ENCODE peak calls at places on chromosomes 13 and 19, in eight cellular contexts. O is IMR-90; X is HEK293T; Z is foreskin fibroblast; Q is activated CD8-positive, alpha-beta memory T cell treated with anti-CD3 and anti-CD28 coated beads for 1 hour; F is mesothelial cell of epicardium; P is Calu3; M is RCC 7860. A is an unnamed sample.

GRCh38 chr13:75635621-75636338 is at the start of gene LMO7:
- DNase-seq in O (peak), Q (peak), P (peak), X (peak), Z (peak), F (peak), M (peak), A (peak)

GRCh38 chr19:29393915-29394460 is 131.8 kb upstream of the VSTM2B start:
- DNase-seq in M (no peak), X (no peak), O (no peak), Q (no peak), F (no peak), P (no peak), Z (no peak), A (no peak)

GRCh38 chr13:22648325-22648758 is 532.4 kb upstream of the SGCG start:
- DNase-seq in Q (no peak), Z (no peak), P (no peak), O (no peak), M (no peak), X (peak), F (no peak), A (no peak)

GRCh38 chr19:39398297-39398864 is 7.2 kb downstream of the MED29 start:
- DNase-seq in O (peak), X (no peak), M (peak), Q (no peak), Z (peak), P (peak), F (no peak), A (no peak)

GRCh38 chr13:76462003-76462402 is 424.2 kb downstream of the KCTD12 start:
- DNase-seq in X (no peak), P (no peak), M (no peak), Z (peak), F (no peak), Q (no peak), O (peak), A (no peak)

GRCh38 chr13:85738696-85739320 is 60.4 kb downstream of the SLITRK6 start:
- DNase-seq in F (no peak), P (no peak), M (no peak), Q (no peak), X (no peak), Z (no peak), O (peak), A (no peak)

GRCh38 chr13:43426355-43426754 is 360.4 kb downstream of the ENOX1 start:
- DNase-seq in F (no peak), O (no peak), X (no peak), Z (no peak), Q (no peak), P (no peak), M (no peak), A (no peak)

GRCh38 chr13:47632311-47632710 is 368.8 kb downstream of the SUCLA2 start:
- DNase-seq in X (no peak), F (no peak), P (no peak), O (no peak), M (no peak), Z (no peak), Q (no peak), A (no peak)

GRCh38 chr19:40594251-40594650 is 6.9 kb upstream of the LTBP4 start:
- DNase-seq in X (no peak), Q (no peak), P (no peak), O (no peak), F (no peak), M (no peak), Z (no peak), A (no peak)

GRCh38 chr19:53091413-53091812 is 11.8 kb downstream of the ZNF160 start:
- DNase-seq in X (no peak), O (no peak), Q (no peak), F (no peak), Z (no peak), P (no peak), M (no peak), A (no peak)

GRCh38 chr19:1046836-1047695 is 7.2 kb downstream of the ABCA7 start:
- DNase-seq in F (no peak), M (no peak), X (no peak), P (no peak), Z (no peak), O (no peak), Q (no peak), A (no peak)

GRCh38 chr19:49515767-49516166 is 3.3 kb downstream of the FCGRT start:
- DNase-seq in P (no peak), Q (no peak), O (no peak), Z (peak), X (no peak), M (no peak), F (no peak), A (no peak)

GRCh38 chr19:30602661-30603322 is 230.6 kb downstream of the ZNF536 start:
- DNase-seq in P (no peak), Q (no peak), O (no peak), F (no peak), X (no peak), Z (no peak), M (no peak), A (no peak)

GRCh38 chr19:45779231-45780145 is 2.8 kb downstream of the DMPK start:
- DNase-seq in Z (peak), Q (peak), F (peak), P (peak), X (peak), M (no peak), O (no peak), A (peak)

GRCh38 chr19:54137913-54138776 is 583 bp downstream of the CNOT3 start:
- DNase-seq in F (no peak), M (no peak), Z (no peak), P (peak), Q (no peak), O (no peak), X (no peak), A (peak)

GRCh38 chr19:38737297-38737865 is 6.9 kb downstream of the CAPN12 start:
- DNase-seq in Q (no peak), X (no peak), M (no peak), Z (no peak), F (no peak), O (no peak), P (no peak), A (peak)

GRCh38 chr19:5995606-5996005 is 17.7 kb upstream of the RANBP3 start:
- DNase-seq in X (no peak), M (no peak), Q (no peak), O (no peak), P (no peak), Z (no peak), F (no peak), A (no peak)

GRCh38 chr19:23392706-23393105 is 2.6 kb downstream of the ZNF91 start:
- DNase-seq in P (no peak), M (no peak), F (no peak), Q (no peak), O (no peak), X (no peak), Z (no peak), A (no peak)

GRCh38 chr19:1266818-1267440 is 2.2 kb upstream of the CIRBP start:
- DNase-seq in Z (no peak), O (no peak), Q (no peak), M (peak), P (peak), F (peak), X (peak), A (peak)

GRCh38 chr19:34391813-34392212 is 12.4 kb upstream of the PDCD2L start:
- DNase-seq in M (no peak), P (no peak), F (no peak), X (peak), Q (no peak), O (no peak), Z (no peak), A (no peak)

GRCh38 chr13:114115191-114115671 is 17.2 kb downstream of the RASA3 start:
- DNase-seq in F (no peak), O (peak), P (peak), Z (peak), Q (no peak), X (no peak), M (peak), A (no peak)

GRCh38 chr13:39016789-39017188 is 21.1 kb downstream of the PROSER1 start:
- DNase-seq in M (no peak), X (peak), Q (no peak), P (no peak), F (no peak), O (peak), Z (no peak), A (no peak)

GRCh38 chr19:30630289-30631034 is 258.3 kb downstream of the ZNF536 start:
- DNase-seq in P (no peak), M (no peak), O (no peak), Z (no peak), X (no peak), Q (no peak), F (no peak), A (no peak)

GRCh38 chr19:5038631-5039271 is 69.8 kb downstream of the KDM4B start:
- DNase-seq in P (no peak), F (no peak), O (peak), M (peak), X (peak), Q (no peak), Z (no peak), A (no peak)

GRCh38 chr19:5083547-5083965 is 114.6 kb downstream of the KDM4B start:
- DNase-seq in F (no peak), O (no peak), X (no peak), Q (no peak), Z (no peak), M (no peak), P (no peak), A (no peak)

GRCh38 chr19:38952395-38953165 is 21.8 kb downstream of the MRPS12 start:
- DNase-seq in M (peak), F (no peak), Q (no peak), O (peak), P (peak), X (no peak), Z (no peak), A (no peak)

GRCh38 chr13:47826481-47826880 is 174.6 kb downstream of the SUCLA2 start:
- DNase-seq in X (no peak), P (no peak), O (peak), Q (no peak), Z (no peak), F (no peak), M (no peak), A (no peak)

GRCh38 chr19:12623361-12624031 is 12.8 kb downstream of the ZNF791 start:
- DNase-seq in Z (no peak), O (peak), P (no peak), X (no peak), Q (no peak), M (peak), F (no peak), A (no peak)

GRCh38 chr13:112715715-112716460 is 26.1 kb downstream of the ATP11A start:
- DNase-seq in Z (no peak), M (no peak), Q (no peak), P (no peak), X (no peak), F (no peak), O (no peak), A (no peak)

GRCh38 chr19:55676889-55677505 is 2.0 kb downstream of the EPN1 start:
- DNase-seq in X (no peak), P (no peak), Z (no peak), M (no peak), O (no peak), F (no peak), Q (no peak), A (no peak)

GRCh38 chr19:33280351-33280921 is 21.9 kb downstream of the CEBPA start:
- DNase-seq in P (no peak), F (no peak), M (no peak), O (no peak), X (no peak), Q (no peak), Z (no peak), A (no peak)

GRCh38 chr13:44322928-44323327 is 50.7 kb upstream of the SERP2 start:
- DNase-seq in Z (no peak), O (no peak), F (no peak), Q (no peak), X (no peak), M (no peak), P (no peak), A (no peak)

GRCh38 chr13:30918662-30919405 is 12.8 kb downstream of the MEDAG start:
- DNase-seq in O (no peak), F (no peak), Q (no peak), X (no peak), M (no peak), P (no peak), Z (peak), A (no peak)

GRCh38 chr13:110284809-110285519 is 22.0 kb downstream of the COL4A1 start:
- DNase-seq in Q (no peak), F (no peak), M (no peak), P (no peak), O (no peak), X (no peak), Z (no peak), A (no peak)

A was measured in pancreas.